ENCODE peak calls at places on chromosomes 12 and 14, in eight cellular contexts. One of them, this sample, is unnamed.

GRCh38 chr14:23121401-23121800 is 2.3 kb upstream of the CEBPE start:
- DNase-seq in GM23248: peak
- DNase-seq in stimulated activated CD4-positive, alpha-beta T cell treated with anti-CD3 and anti-CD28 coated beads, Interleukin-4, amount 100 ng/mL, for 48 hours: no peak
- DNase-seq in stimulated activated CD8-positive, alpha-beta memory T cell treated with anti-CD3 and anti-CD28 coated beads, Interleukin-15, amount 100 ng/mL, for 24 hours: no peak
- DNase-seq in NCI-H345: no peak
- DNase-seq in AG08396: peak
- DNase-seq in ACHN: no peak
- DNase-seq in hypothalamus: no peak
- DNase-seq in this sample: no peak

GRCh38 chr12:115140981-115141380 is 457.0 kb upstream of the TBX3 start:
- DNase-seq in GM23248: no peak
- DNase-seq in stimulated activated CD4-positive, alpha-beta T cell treated with anti-CD3 and anti-CD28 coated beads, Interleukin-4, amount 100 ng/mL, for 48 hours: no peak
- DNase-seq in stimulated activated CD8-positive, alpha-beta memory T cell treated with anti-CD3 and anti-CD28 coated beads, Interleukin-15, amount 100 ng/mL, for 24 hours: no peak
- DNase-seq in NCI-H345: no peak
- DNase-seq in AG08396: no peak
- DNase-seq in ACHN: no peak
- DNase-seq in hypothalamus: no peak
- DNase-seq in this sample: no peak

GRCh38 chr14:54627325-54627717 is 60.4 kb downstream of the SAMD4A start:
- DNase-seq in GM23248: no peak
- DNase-seq in stimulated activated CD4-positive, alpha-beta T cell treated with anti-CD3 and anti-CD28 coated beads, Interleukin-4, amount 100 ng/mL, for 48 hours: no peak
- DNase-seq in stimulated activated CD8-positive, alpha-beta memory T cell treated with anti-CD3 and anti-CD28 coated beads, Interleukin-15, amount 100 ng/mL, for 24 hours: no peak
- DNase-seq in NCI-H345: no peak
- DNase-seq in AG08396: no peak
- DNase-seq in ACHN: no peak
- DNase-seq in hypothalamus: no peak
- DNase-seq in this sample: no peak

GRCh38 chr14:89493877-89494634 is 77.0 kb upstream of the FOXN3 start:
- DNase-seq in GM23248: no peak
- DNase-seq in stimulated activated CD4-positive, alpha-beta T cell treated with anti-CD3 and anti-CD28 coated beads, Interleukin-4, amount 100 ng/mL, for 48 hours: no peak
- DNase-seq in stimulated activated CD8-positive, alpha-beta memory T cell treated with anti-CD3 and anti-CD28 coated beads, Interleukin-15, amount 100 ng/mL, for 24 hours: no peak
- DNase-seq in NCI-H345: no peak
- DNase-seq in AG08396: no peak
- DNase-seq in ACHN: no peak
- DNase-seq in hypothalamus: no peak
- DNase-seq in this sample: no peak

GRCh38 chr12:72468505-72468904 is 196.3 kb downstream of the TRHDE start:
- DNase-seq in GM23248: no peak
- DNase-seq in stimulated activated CD4-positive, alpha-beta T cell treated with anti-CD3 and anti-CD28 coated beads, Interleukin-4, amount 100 ng/mL, for 48 hours: no peak
- DNase-seq in stimulated activated CD8-positive, alpha-beta memory T cell treated with anti-CD3 and anti-CD28 coated beads, Interleukin-15, amount 100 ng/mL, for 24 hours: no peak
- DNase-seq in NCI-H345: no peak
- DNase-seq in AG08396: no peak
- DNase-seq in ACHN: no peak
- DNase-seq in hypothalamus: no peak
- DNase-seq in this sample: no peak

GRCh38 chr12:57609091-57609780 is 2.0 kb upstream of the ARHGEF25 start:
- DNase-seq in GM23248: no peak
- DNase-seq in stimulated activated CD4-positive, alpha-beta T cell treated with anti-CD3 and anti-CD28 coated beads, Interleukin-4, amount 100 ng/mL, for 48 hours: no peak
- DNase-seq in stimulated activated CD8-positive, alpha-beta memory T cell treated with anti-CD3 and anti-CD28 coated beads, Interleukin-15, amount 100 ng/mL, for 24 hours: no peak
- DNase-seq in NCI-H345: no peak
- DNase-seq in AG08396: no peak
- DNase-seq in ACHN: no peak
- DNase-seq in hypothalamus: no peak
- DNase-seq in this sample: no peak

GRCh38 chr14:93772263-93772662 is 16.0 kb downstream of the PRIMA1 start:
- DNase-seq in GM23248: no peak
- DNase-seq in stimulated activated CD4-positive, alpha-beta T cell treated with anti-CD3 and anti-CD28 coated beads, Interleukin-4, amount 100 ng/mL, for 48 hours: no peak
- DNase-seq in stimulated activated CD8-positive, alpha-beta memory T cell treated with anti-CD3 and anti-CD28 coated beads, Interleukin-15, amount 100 ng/mL, for 24 hours: no peak
- DNase-seq in NCI-H345: no peak
- DNase-seq in AG08396: no peak
- DNase-seq in ACHN: no peak
- DNase-seq in hypothalamus: no peak
- DNase-seq in this sample: no peak

GRCh38 chr12:124396544-124397398 is 101.9 kb downstream of the RFLNA start:
- DNase-seq in GM23248: no peak
- DNase-seq in stimulated activated CD4-positive, alpha-beta T cell treated with anti-CD3 and anti-CD28 coated beads, Interleukin-4, amount 100 ng/mL, for 48 hours: no peak
- DNase-seq in stimulated activated CD8-positive, alpha-beta memory T cell treated with anti-CD3 and anti-CD28 coated beads, Interleukin-15, amount 100 ng/mL, for 24 hours: no peak
- DNase-seq in NCI-H345: peak
- DNase-seq in AG08396: no peak
- DNase-seq in ACHN: no peak
- DNase-seq in hypothalamus: no peak
- DNase-seq in this sample: no peak

GRCh38 chr12:111699-112591 is 45.4 kb downstream of the IQSEC3 start:
- DNase-seq in GM23248: no peak
- DNase-seq in stimulated activated CD4-positive, alpha-beta T cell treated with anti-CD3 and anti-CD28 coated beads, Interleukin-4, amount 100 ng/mL, for 48 hours: no peak
- DNase-seq in stimulated activated CD8-positive, alpha-beta memory T cell treated with anti-CD3 and anti-CD28 coated beads, Interleukin-15, amount 100 ng/mL, for 24 hours: no peak
- DNase-seq in NCI-H345: no peak
- DNase-seq in AG08396: no peak
- DNase-seq in ACHN: no peak
- DNase-seq in hypothalamus: no peak
- DNase-seq in this sample: no peak